ENCODE peak calls at places on chromosomes 5 and 9, in seven cellular contexts. J is WTC11; N is activated T-helper 1 cell treated with Interleukin-2 at 50 U/mL for 16 hours; C is foreskin melanocyte; E is GM23248; H is activated naive CD4-positive, alpha-beta T cell; T is neuronal stem cell. Q is an unnamed sample.
A peak's percentile ranks its signal among the peaks of the same experiment; 100 is the strongest.

GRCh38 chr5:55645304-55645703 is 66.8 kb downstream of the SLC38A9 start:
- DNase-seq in H (no peak), C (no peak), J (no peak), N (no peak), T (no peak), E (peak; percentile 54), Q (no peak)

GRCh38 chr5:92553326-92553725 is 1027.7 kb downstream of the NR2F1-AS1 start:
- DNase-seq in T (no peak), E (peak; percentile 17), N (no peak), H (no peak), J (no peak), C (no peak), Q (no peak)

GRCh38 chr5:176788931-176789872 is 21.2 kb upstream of the UNC5A start:
- DNase-seq in N (no peak), H (no peak), C (no peak), E (peak; percentile 24), J (no peak), T (no peak), Q (no peak)

GRCh38 chr5:160272889-160273288 is 39.5 kb downstream of the CCNJL start:
- DNase-seq in E (no peak), H (no peak), N (no peak), J (no peak), C (no peak), T (no peak), Q (no peak)

GRCh38 chr9:129140397-129141065 is 29.3 kb downstream of the PTPA start:
- DNase-seq in C (peak; percentile 29), T (no peak), H (no peak), N (no peak), E (peak; percentile 78), J (peak; percentile 35), Q (no peak)

GRCh38 chr9:88933607-88934379 is 57.5 kb upstream of the S1PR3 start:
- DNase-seq in C (no peak), H (no peak), N (no peak), E (no peak), J (no peak), T (no peak), Q (no peak)

GRCh38 chr9:126392662-126393383 is 66.2 kb downstream of the MVB12B start:
- DNase-seq in E (no peak), C (no peak), H (no peak), T (no peak), J (no peak), N (no peak), Q (no peak)

GRCh38 chr9:79682076-79682736 is 110.4 kb downstream of the TLE4 start:
- DNase-seq in E (no peak), C (no peak), N (no peak), H (no peak), J (no peak), T (no peak), Q (no peak)

GRCh38 chr9:14205463-14205862 is 108.5 kb downstream of the NFIB start:
- DNase-seq in C (no peak), N (no peak), J (no peak), H (no peak), E (peak; percentile 86), T (no peak), Q (no peak)

GRCh38 chr5:73032635-73033034 is 76.8 kb downstream of the FCHO2 start:
- DNase-seq in J (no peak), N (no peak), H (no peak), T (no peak), C (no peak), E (no peak), Q (no peak)

GRCh38 chr5:38831909-38832308 is 13.9 kb upstream of the OSMR start:
- DNase-seq in N (no peak), E (peak; percentile 60), C (no peak), T (no peak), H (no peak), J (peak; percentile 30), Q (no peak)

GRCh38 chr5:40694433-40694832 is 14.7 kb downstream of the PTGER4 start:
- DNase-seq in E (no peak), H (no peak), N (no peak), C (no peak), T (no peak), J (no peak), Q (no peak)

Q was measured in NT2/D1.